ENCODE peak calls at places on chromosomes 6 and 20, in seven cellular contexts. C is AG09319, H is EL, V is cardiac muscle cell, X is GM04504, P is HFFc6, L is tibial artery. N is an unnamed sample.

GRCh38 chr20:50477260-50477659 is 32.9 kb upstream of the PTPN1 start:
- DNase-seq in C (no peak), H (no peak), V (no peak), X (no peak), P (no peak), L (no peak), N (no peak)

GRCh38 chr20:62952373-62953166 is at the start of gene SLC17A9:
- DNase-seq in C (peak), H (peak), V (peak), X (no peak), P (peak), L (peak), N (peak)

GRCh38 chr20:6026051-6026450 is 27.8 kb downstream of the LRRN4 start:
- DNase-seq in C (no peak), H (peak), V (no peak), X (no peak), P (peak), L (no peak), N (no peak)

GRCh38 chr6:110693296-110693695 is 122.0 kb downstream of the CDK19 start:
- DNase-seq in C (no peak), H (no peak), V (no peak), X (no peak), P (no peak), L (no peak), N (no peak)

GRCh38 chr6:127225497-127225896 is 41.2 kb upstream of the RNF146 start:
- DNase-seq in C (no peak), H (no peak), V (no peak), X (no peak), P (no peak), L (no peak), N (no peak)

GRCh38 chr6:107154131-107154906 is 39.0 kb upstream of the BEND3 start:
- DNase-seq in C (no peak), H (no peak), V (no peak), X (no peak), P (no peak), L (no peak), N (no peak)

GRCh38 chr6:15522427-15522826 is 140.4 kb downstream of the DTNBP1 start:
- DNase-seq in C (no peak), H (no peak), V (no peak), X (no peak), P (no peak), L (no peak), N (peak)

GRCh38 chr6:156925718-156926607 is 148.8 kb downstream of the ARID1B start:
- DNase-seq in C (no peak), H (no peak), V (no peak), X (no peak), P (peak), L (no peak), N (no peak)

GRCh38 chr6:3788408-3789017 is 37.0 kb upstream of the PXDC1 start:
- DNase-seq in C (no peak), H (no peak), V (no peak), X (no peak), P (no peak), L (no peak), N (no peak)

GRCh38 chr6:139473239-139473701 is 98.8 kb upstream of the CITED2 start:
- DNase-seq in C (no peak), H (peak), V (no peak), X (peak), P (no peak), L (no peak), N (no peak)

GRCh38 chr20:13749811-13750210 is 34.9 kb downstream of the ESF1 start:
- DNase-seq in C (no peak), H (no peak), V (no peak), X (no peak), P (no peak), L (no peak), N (no peak)

GRCh38 chr6:139647001-139647400 is 272.6 kb upstream of the CITED2 start:
- DNase-seq in C (no peak), H (no peak), V (no peak), X (no peak), P (no peak), L (no peak), N (no peak)

N was measured in left ventricle myocardium superior.